ENCODE peak calls at places on chromosomes 1 and 21, in five cellular contexts. X, N, S, Z and K are unnamed samples.

GRCh38 chr1:26099780-26100179 is 11.8 kb upstream of the PDIK1L start:
- DNase-seq in N (no peak), Z (no peak), S (no peak), X (no peak), K (no peak)

GRCh38 chr21:39000496-39000895 is 182.8 kb downstream of the PSMG1 start:
- DNase-seq in X (peak; percentile 46), Z (no peak), N (no peak), S (no peak), K (no peak)

GRCh38 chr21:37176716-37177115 is 90.4 kb downstream of the VPS26C start:
- DNase-seq in N (no peak), S (no peak), Z (no peak), X (no peak), K (no peak)

GRCh38 chr1:187038789-187039188 is 210.0 kb downstream of the PLA2G4A start:
- DNase-seq in S (no peak), X (peak; percentile 61), N (no peak), Z (no peak), K (no peak)

GRCh38 chr21:46636181-46636512 is 673 bp downstream of the PRMT2 start:
- DNase-seq in N (no peak), X (no peak), Z (no peak), S (no peak), K (no peak)

GRCh38 chr1:154474802-154475201 is 27.2 kb upstream of the TDRD10 start:
- DNase-seq in X (peak; percentile 80), Z (no peak), N (no peak), S (no peak), K (peak; percentile 51)

GRCh38 chr21:45325206-45326168 is 37.8 kb upstream of the POFUT2 start:
- DNase-seq in S (no peak), X (no peak), N (no peak), Z (no peak), K (no peak)

GRCh38 chr1:55640708-55641473 is 425.7 kb upstream of the USP24 start:
- DNase-seq in X (no peak), Z (no peak), N (peak; percentile 2), S (no peak), K (peak; percentile 6)

GRCh38 chr1:157893681-157894080 is 52.1 kb upstream of the CD5L start:
- DNase-seq in Z (no peak), X (no peak), N (no peak), S (no peak), K (no peak)

GRCh38 chr1:229156819-229157218 is 114.1 kb upstream of the RAB4A start:
- DNase-seq in Z (no peak), S (peak; percentile 57), X (no peak), N (no peak), K (peak; percentile 58)

GRCh38 chr21:36747114-36747814 is 48.3 kb downstream of the SIM2 start:
- DNase-seq in Z (peak; percentile 88), S (no peak), X (no peak), N (no peak), K (no peak)

GRCh38 chr21:42594616-42595280 is 58.7 kb upstream of the PDE9A start:
- DNase-seq in S (no peak), X (no peak), Z (no peak), N (no peak), K (no peak)

GRCh38 chr1:3312894-3313578 is 141.4 kb upstream of the ARHGEF16 start:
- DNase-seq in N (no peak), Z (peak; percentile 80), S (peak; percentile 81), X (peak; percentile 99), K (peak; percentile 65)

GRCh38 chr1:186076006-186076405 is 299.0 kb downstream of the TPR start:
- DNase-seq in X (peak; percentile 7), S (no peak), Z (no peak), N (no peak), K (no peak)

GRCh38 chr1:107145637-107146036 is 4.8 kb downstream of the NTNG1 start:
- DNase-seq in N (no peak), S (no peak), X (no peak), Z (no peak), K (no peak)

GRCh38 chr1:170377896-170378634 is 153.9 kb upstream of the GORAB start:
- DNase-seq in N (no peak), S (no peak), X (no peak), Z (no peak), K (no peak)

GRCh38 chr1:50236656-50237055 is 127.9 kb downstream of the ELAVL4 start:
- DNase-seq in X (no peak), Z (no peak), S (no peak), N (no peak), K (no peak)

GRCh38 chr1:50237081-50237480 is 128.4 kb downstream of the ELAVL4 start:
- DNase-seq in X (no peak), N (no peak), Z (no peak), S (no peak), K (no peak)

GRCh38 chr1:50228871-50229384 is 120.2 kb downstream of the ELAVL4 start:
- DNase-seq in N (no peak), X (no peak), Z (no peak), S (no peak), K (no peak)

GRCh38 chr1:50232271-50232670 is 123.6 kb downstream of the ELAVL4 start:
- DNase-seq in X (no peak), N (no peak), S (no peak), Z (no peak), K (no peak)

DNA sequence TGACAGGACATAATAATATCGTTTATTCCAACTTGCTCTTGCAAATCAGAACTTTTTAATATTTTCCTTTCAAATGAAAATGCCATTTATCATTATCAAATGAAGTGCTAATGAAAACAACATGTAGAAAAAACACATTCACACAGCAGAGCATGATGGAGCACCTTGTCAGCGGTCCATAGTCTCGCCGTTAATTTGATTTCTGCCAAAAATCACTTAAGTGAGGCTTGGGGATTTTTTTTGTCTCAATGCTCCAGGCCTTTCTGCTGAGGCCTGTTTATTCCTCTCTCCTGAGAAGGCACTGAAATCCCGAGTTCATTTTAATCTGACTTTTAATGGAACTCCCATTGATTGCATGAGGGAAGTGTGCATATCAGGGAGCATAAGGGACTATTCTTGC is 122.5 kb downstream of the ELAVL4 start:
- DNase-seq in N (no peak), X (no peak), S (no peak), Z (no peak), K (no peak)
- TF ChIP-seq SMC3 in N (no peak), X (no peak), S (no peak), Z (no peak), K (no peak)

GRCh38 chr1:87986154-87986914 is 657.7 kb downstream of the LMO4 start:
- DNase-seq in S (no peak), N (no peak), X (no peak), Z (no peak), K (no peak)
- TF ChIP-seq SMC3 in S (no peak), N (no peak), X (no peak), Z (no peak), K (no peak)

GRCh38 chr1:52237430-52237829 is 95.5 kb downstream of the ZFYVE9 start:
- DNase-seq in X (peak; percentile 86), S (no peak), N (no peak), Z (no peak), K (no peak)

GRCh38 chr1:52240592-52240991 is 98.7 kb downstream of the ZFYVE9 start:
- DNase-seq in N (no peak), S (no peak), Z (no peak), X (no peak), K (no peak)

GRCh38 chr1:52238474-52238873 is 96.6 kb downstream of the ZFYVE9 start:
- DNase-seq in Z (no peak), S (no peak), X (peak; percentile 53), N (no peak), K (no peak)

GRCh38 chr1:52239708-52240001 is 97.8 kb downstream of the ZFYVE9 start:
- DNase-seq in S (no peak), Z (no peak), N (no peak), X (no peak), K (no peak)

DNA sequence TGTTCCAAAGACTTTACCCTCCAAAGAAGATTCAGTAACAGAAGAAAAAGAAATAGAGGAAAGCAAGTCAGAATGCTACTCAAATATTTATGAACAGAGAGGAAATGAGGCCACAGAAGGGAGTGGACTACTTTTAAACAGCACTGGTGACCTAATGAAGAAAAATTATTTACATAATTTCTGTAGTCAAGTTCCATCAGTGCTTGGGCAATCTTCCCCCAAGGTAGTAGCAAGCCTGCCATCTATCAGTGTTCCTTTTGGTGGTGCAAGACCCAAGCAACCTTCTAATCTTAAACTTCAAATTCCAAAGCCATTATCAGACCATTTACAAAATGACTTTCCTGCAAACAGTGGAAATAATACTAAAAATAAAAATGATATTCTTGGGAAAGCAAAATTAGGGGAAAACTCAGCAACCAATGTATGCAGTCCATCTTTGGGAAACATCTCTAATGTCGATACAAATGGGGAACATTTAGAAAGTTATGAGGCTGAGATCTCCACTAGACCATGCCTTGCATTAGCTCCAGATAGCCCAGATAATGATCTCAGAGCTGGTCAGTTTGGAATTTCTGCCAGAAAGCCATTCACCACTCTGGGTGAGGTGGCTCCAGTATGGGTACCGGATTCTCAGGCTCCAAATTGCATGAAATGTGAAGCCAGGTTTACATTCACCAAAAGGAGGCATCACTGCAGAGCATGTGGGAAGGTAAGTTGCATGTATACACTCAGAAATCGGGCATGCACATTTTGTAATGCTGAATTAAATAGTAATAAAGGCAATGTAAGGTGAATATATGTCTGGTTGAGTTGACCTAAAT is 97.2 kb downstream of the ZFYVE9 start:
- DNase-seq in X (peak; percentile 61), Z (no peak), S (no peak), N (no peak), K (no peak)
- TF ChIP-seq SMC3 in X (no peak), Z (no peak), S (no peak), N (no peak), K (no peak)

GRCh38 chr1:240804475-240804874 is 192.5 kb upstream of the GREM2 start:
- DNase-seq in X (peak; percentile 48), N (no peak), Z (no peak), S (no peak), K (no peak)
- TF ChIP-seq SMC3 in X (no peak), N (no peak), Z (no peak), S (no peak), K (no peak)

GRCh38 chr1:173255214-173255813 is 48.2 kb upstream of the TNFSF4 start:
- DNase-seq in Z (peak; percentile 60), X (peak; percentile 61), S (peak; percentile 41), N (peak; percentile 16), K (peak; percentile 5)

GRCh38 chr1:173258484-173259264 is 51.5 kb upstream of the TNFSF4 start:
- DNase-seq in S (no peak), X (no peak), N (no peak), Z (no peak), K (no peak)

GRCh38 chr1:173253046-173253445 is 45.9 kb upstream of the TNFSF4 start:
- DNase-seq in Z (no peak), X (peak; percentile 61), S (no peak), N (no peak), K (no peak)

GRCh38 chr1:173257805-173258204 is 50.7 kb upstream of the TNFSF4 start:
- DNase-seq in S (no peak), X (no peak), N (no peak), Z (no peak), K (no peak)
- TF ChIP-seq SMC3 in S (no peak), X (no peak), N (no peak), Z (no peak), K (no peak)